ENCODE peak calls at places on chromosomes 3 and 15, in seven cellular contexts. One of them, this sample, is unnamed.

GRCh38 chr3:126661532-126661931 is 6.6 kb upstream of the TXNRD3 start:
- DNase-seq in fibroblast of the conjunctiva: no peak
- DNase-seq in HCT116: no peak
- DNase-seq in epithelial cell of esophagus: peak; percentile 15
- DNase-seq in activated T-helper 1 cell treated with Interleukin-2 at 50 U/mL for 16 hours: no peak
- DNase-seq in GM12892: no peak
- DNase-seq in GM20000: no peak
- DNase-seq in this sample: no peak

GRCh38 chr3:128801779-128802369 is 75.9 kb downstream of the RAB7A start:
- DNase-seq in fibroblast of the conjunctiva: no peak
- DNase-seq in activated T-helper 1 cell treated with Interleukin-2 at 50 U/mL for 16 hours: no peak
- DNase-seq in GM20000: no peak
- DNase-seq in epithelial cell of esophagus: no peak
- DNase-seq in HCT116: no peak
- DNase-seq in GM12892: no peak
- DNase-seq in this sample: no peak

GRCh38 chr3:14145236-14145635 is 20.4 kb downstream of the TMEM43 start:
- DNase-seq in GM20000: no peak
- DNase-seq in GM12892: no peak
- DNase-seq in fibroblast of the conjunctiva: no peak
- DNase-seq in HCT116: no peak
- DNase-seq in epithelial cell of esophagus: no peak
- DNase-seq in activated T-helper 1 cell treated with Interleukin-2 at 50 U/mL for 16 hours: no peak
- DNase-seq in this sample: no peak

GRCh38 chr3:86797946-86798345 is 193.0 kb downstream of the VGLL3 start:
- DNase-seq in HCT116: no peak
- DNase-seq in fibroblast of the conjunctiva: no peak
- DNase-seq in epithelial cell of esophagus: peak; percentile 83
- DNase-seq in GM20000: no peak
- DNase-seq in activated T-helper 1 cell treated with Interleukin-2 at 50 U/mL for 16 hours: no peak
- DNase-seq in GM12892: no peak
- DNase-seq in this sample: no peak

GRCh38 chr3:129602730-129603560 is 3.5 kb downstream of the PLXND1 start:
- DNase-seq in activated T-helper 1 cell treated with Interleukin-2 at 50 U/mL for 16 hours: no peak
- DNase-seq in GM20000: no peak
- DNase-seq in HCT116: no peak
- DNase-seq in GM12892: no peak
- DNase-seq in fibroblast of the conjunctiva: peak; percentile 73
- DNase-seq in epithelial cell of esophagus: no peak
- DNase-seq in this sample: peak; percentile 87

GRCh38 chr15:85545185-85545584 is 164.8 kb downstream of the AKAP13 start:
- DNase-seq in fibroblast of the conjunctiva: no peak
- DNase-seq in epithelial cell of esophagus: no peak
- DNase-seq in HCT116: no peak
- DNase-seq in GM12892: no peak
- DNase-seq in GM20000: no peak
- DNase-seq in activated T-helper 1 cell treated with Interleukin-2 at 50 U/mL for 16 hours: no peak
- DNase-seq in this sample: peak; percentile 19

GRCh38 chr15:72182673-72183072 is 14.9 kb downstream of the GRAMD2A start:
- DNase-seq in activated T-helper 1 cell treated with Interleukin-2 at 50 U/mL for 16 hours: no peak
- DNase-seq in GM12892: no peak
- DNase-seq in HCT116: no peak
- DNase-seq in epithelial cell of esophagus: peak; percentile 65
- DNase-seq in GM20000: no peak
- DNase-seq in fibroblast of the conjunctiva: peak; percentile 80
- DNase-seq in this sample: no peak

GRCh38 chr15:88647362-88648105 is 8.7 kb downstream of the ISG20 start:
- DNase-seq in epithelial cell of esophagus: no peak
- DNase-seq in HCT116: no peak
- DNase-seq in activated T-helper 1 cell treated with Interleukin-2 at 50 U/mL for 16 hours: no peak
- DNase-seq in GM12892: no peak
- DNase-seq in fibroblast of the conjunctiva: no peak
- DNase-seq in GM20000: no peak
- DNase-seq in this sample: no peak

GRCh38 chr15:66078196-66078928 is 175.2 kb downstream of the MEGF11 start:
- DNase-seq in fibroblast of the conjunctiva: no peak
- DNase-seq in epithelial cell of esophagus: no peak
- DNase-seq in activated T-helper 1 cell treated with Interleukin-2 at 50 U/mL for 16 hours: no peak
- DNase-seq in GM20000: no peak
- DNase-seq in HCT116: no peak
- DNase-seq in GM12892: no peak
- DNase-seq in this sample: no peak

GRCh38 chr3:123880998-123881561 is 3.1 kb downstream of the MYLK start:
- DNase-seq in HCT116: peak; percentile 15
- DNase-seq in activated T-helper 1 cell treated with Interleukin-2 at 50 U/mL for 16 hours: no peak
- DNase-seq in GM20000: no peak
- DNase-seq in epithelial cell of esophagus: peak; percentile 42
- DNase-seq in fibroblast of the conjunctiva: no peak
- DNase-seq in GM12892: no peak
- DNase-seq in this sample: peak; percentile 25

GRCh38 chr15:58951388-58952060 is 18.0 kb upstream of the SLTM start:
- DNase-seq in GM12892: no peak
- DNase-seq in epithelial cell of esophagus: peak; percentile 89
- DNase-seq in fibroblast of the conjunctiva: peak; percentile 80
- DNase-seq in HCT116: peak; percentile 24
- DNase-seq in GM20000: no peak
- DNase-seq in activated T-helper 1 cell treated with Interleukin-2 at 50 U/mL for 16 hours: no peak
- DNase-seq in this sample: peak; percentile 66

GRCh38 chr3:174329321-174329720 is 529.8 kb upstream of the NAALADL2 start:
- DNase-seq in GM20000: no peak
- DNase-seq in HCT116: no peak
- DNase-seq in epithelial cell of esophagus: no peak
- DNase-seq in fibroblast of the conjunctiva: peak; percentile 70
- DNase-seq in activated T-helper 1 cell treated with Interleukin-2 at 50 U/mL for 16 hours: no peak
- DNase-seq in GM12892: no peak
- DNase-seq in this sample: peak; percentile 37

GRCh38 chr3:150073031-150073430 is 102.3 kb upstream of the PFN2 start:
- DNase-seq in HCT116: no peak
- DNase-seq in fibroblast of the conjunctiva: no peak
- DNase-seq in activated T-helper 1 cell treated with Interleukin-2 at 50 U/mL for 16 hours: no peak
- DNase-seq in epithelial cell of esophagus: no peak
- DNase-seq in GM20000: no peak
- DNase-seq in GM12892: no peak
- DNase-seq in this sample: no peak

GRCh38 chr15:99507732-99508571 is 57.8 kb upstream of the MEF2A start:
- DNase-seq in epithelial cell of esophagus: no peak
- DNase-seq in GM20000: peak; percentile 38
- DNase-seq in fibroblast of the conjunctiva: no peak
- DNase-seq in HCT116: no peak
- DNase-seq in activated T-helper 1 cell treated with Interleukin-2 at 50 U/mL for 16 hours: no peak
- DNase-seq in GM12892: no peak
- DNase-seq in this sample: no peak

GRCh38 chr15:93830221-93830765 is 401.1 kb upstream of the MCTP2 start:
- DNase-seq in fibroblast of the conjunctiva: no peak
- DNase-seq in HCT116: no peak
- DNase-seq in activated T-helper 1 cell treated with Interleukin-2 at 50 U/mL for 16 hours: no peak
- DNase-seq in epithelial cell of esophagus: peak; percentile 76
- DNase-seq in GM20000: no peak
- DNase-seq in GM12892: no peak
- DNase-seq in this sample: no peak

GRCh38 chr3:64552160-64552559 is 135.6 kb downstream of the ADAMTS9 start:
- DNase-seq in HCT116: no peak
- DNase-seq in activated T-helper 1 cell treated with Interleukin-2 at 50 U/mL for 16 hours: no peak
- DNase-seq in epithelial cell of esophagus: no peak
- DNase-seq in GM20000: no peak
- DNase-seq in GM12892: no peak
- DNase-seq in fibroblast of the conjunctiva: no peak
- DNase-seq in this sample: no peak

GRCh38 chr3:35042210-35042960 is 596.9 kb upstream of the ARPP21 start:
- DNase-seq in epithelial cell of esophagus: no peak
- DNase-seq in activated T-helper 1 cell treated with Interleukin-2 at 50 U/mL for 16 hours: no peak
- DNase-seq in GM20000: no peak
- DNase-seq in GM12892: no peak
- DNase-seq in fibroblast of the conjunctiva: no peak
- DNase-seq in HCT116: no peak
- DNase-seq in this sample: no peak

GRCh38 chr3:126152931-126153694 is 27.3 kb downstream of the ALDH1L1 start:
- DNase-seq in fibroblast of the conjunctiva: no peak
- DNase-seq in HCT116: no peak
- DNase-seq in activated T-helper 1 cell treated with Interleukin-2 at 50 U/mL for 16 hours: no peak
- DNase-seq in GM20000: no peak
- DNase-seq in epithelial cell of esophagus: no peak
- DNase-seq in GM12892: no peak
- DNase-seq in this sample: no peak

GRCh38 chr15:91886878-91887277 is 33.4 kb downstream of the SLCO3A1 start:
- DNase-seq in epithelial cell of esophagus: no peak
- DNase-seq in activated T-helper 1 cell treated with Interleukin-2 at 50 U/mL for 16 hours: no peak
- DNase-seq in GM12892: no peak
- DNase-seq in fibroblast of the conjunctiva: no peak
- DNase-seq in GM20000: no peak
- DNase-seq in HCT116: no peak
- DNase-seq in this sample: no peak

GRCh38 chr3:4067893-4068292 is 235.3 kb upstream of the SETMAR start:
- DNase-seq in activated T-helper 1 cell treated with Interleukin-2 at 50 U/mL for 16 hours: no peak
- DNase-seq in epithelial cell of esophagus: no peak
- DNase-seq in fibroblast of the conjunctiva: no peak
- DNase-seq in GM20000: no peak
- DNase-seq in HCT116: no peak
- DNase-seq in GM12892: no peak
- DNase-seq in this sample: no peak

GRCh38 chr3:183094711-183095110 is 4.6 kb downstream of the MCCC1 start:
- DNase-seq in activated T-helper 1 cell treated with Interleukin-2 at 50 U/mL for 16 hours: no peak
- DNase-seq in GM20000: no peak
- DNase-seq in HCT116: no peak
- DNase-seq in fibroblast of the conjunctiva: no peak
- DNase-seq in GM12892: no peak
- DNase-seq in epithelial cell of esophagus: peak; percentile 81
- DNase-seq in this sample: no peak

GRCh38 chr15:40420793-40421192 is 15.2 kb downstream of the IVD start:
- DNase-seq in GM20000: no peak
- DNase-seq in epithelial cell of esophagus: peak; percentile 78
- DNase-seq in fibroblast of the conjunctiva: no peak
- DNase-seq in GM12892: no peak
- DNase-seq in activated T-helper 1 cell treated with Interleukin-2 at 50 U/mL for 16 hours: no peak
- DNase-seq in HCT116: peak; percentile 29
- DNase-seq in this sample: no peak

GRCh38 chr15:75948761-75949296 is 45.2 kb downstream of the FBXO22 start:
- DNase-seq in HCT116: no peak
- DNase-seq in activated T-helper 1 cell treated with Interleukin-2 at 50 U/mL for 16 hours: no peak
- DNase-seq in fibroblast of the conjunctiva: no peak
- DNase-seq in GM12892: no peak
- DNase-seq in epithelial cell of esophagus: no peak
- DNase-seq in GM20000: no peak
- DNase-seq in this sample: no peak

GRCh38 chr3:32002536-32003368 is 21.2 kb downstream of the ZNF860 start:
- DNase-seq in activated T-helper 1 cell treated with Interleukin-2 at 50 U/mL for 16 hours: no peak
- DNase-seq in HCT116: no peak
- DNase-seq in GM12892: no peak
- DNase-seq in epithelial cell of esophagus: no peak
- DNase-seq in fibroblast of the conjunctiva: no peak
- DNase-seq in GM20000: no peak
- DNase-seq in this sample: peak; percentile 41

GRCh38 chr3:12280333-12280732 is 8.5 kb upstream of the PPARG start:
- DNase-seq in epithelial cell of esophagus: no peak
- DNase-seq in activated T-helper 1 cell treated with Interleukin-2 at 50 U/mL for 16 hours: no peak
- DNase-seq in GM12892: no peak
- DNase-seq in fibroblast of the conjunctiva: no peak
- DNase-seq in HCT116: no peak
- DNase-seq in GM20000: no peak
- DNase-seq in this sample: no peak

GRCh38 chr15:71195242-71195641 is 80.0 kb downstream of the THSD4 start:
- DNase-seq in HCT116: peak; percentile 13
- DNase-seq in activated T-helper 1 cell treated with Interleukin-2 at 50 U/mL for 16 hours: no peak
- DNase-seq in GM20000: no peak
- DNase-seq in fibroblast of the conjunctiva: no peak
- DNase-seq in GM12892: no peak
- DNase-seq in epithelial cell of esophagus: peak; percentile 37
- DNase-seq in this sample: no peak

GRCh38 chr15:92184679-92185230 is 208.9 kb upstream of the ST8SIA2 start:
- DNase-seq in HCT116: no peak
- DNase-seq in epithelial cell of esophagus: no peak
- DNase-seq in GM20000: no peak
- DNase-seq in activated T-helper 1 cell treated with Interleukin-2 at 50 U/mL for 16 hours: no peak
- DNase-seq in fibroblast of the conjunctiva: no peak
- DNase-seq in GM12892: no peak
- DNase-seq in this sample: no peak

GRCh38 chr3:126270145-126270811 is 86.9 kb downstream of the KLF15 start:
- DNase-seq in fibroblast of the conjunctiva: no peak
- DNase-seq in GM20000: no peak
- DNase-seq in GM12892: no peak
- DNase-seq in epithelial cell of esophagus: peak; percentile 24
- DNase-seq in activated T-helper 1 cell treated with Interleukin-2 at 50 U/mL for 16 hours: no peak
- DNase-seq in HCT116: no peak
- DNase-seq in this sample: no peak

GRCh38 chr15:49015896-49016295 is 30.4 kb downstream of the SECISBP2L start:
- DNase-seq in GM20000: no peak
- DNase-seq in GM12892: no peak
- DNase-seq in activated T-helper 1 cell treated with Interleukin-2 at 50 U/mL for 16 hours: no peak
- DNase-seq in HCT116: no peak
- DNase-seq in epithelial cell of esophagus: no peak
- DNase-seq in fibroblast of the conjunctiva: peak; percentile 13
- DNase-seq in this sample: no peak

GRCh38 chr3:16849795-16850194 is 35.0 kb upstream of the PLCL2 start:
- DNase-seq in epithelial cell of esophagus: peak; percentile 44
- DNase-seq in GM20000: no peak
- DNase-seq in activated T-helper 1 cell treated with Interleukin-2 at 50 U/mL for 16 hours: no peak
- DNase-seq in GM12892: no peak
- DNase-seq in fibroblast of the conjunctiva: peak; percentile 32
- DNase-seq in HCT116: no peak
- DNase-seq in this sample: no peak

GRCh38 chr3:76554717-76555116 is 485.2 kb upstream of the ROBO2 start:
- DNase-seq in GM20000: no peak
- DNase-seq in fibroblast of the conjunctiva: peak; percentile 53
- DNase-seq in activated T-helper 1 cell treated with Interleukin-2 at 50 U/mL for 16 hours: no peak
- DNase-seq in HCT116: no peak
- DNase-seq in GM12892: no peak
- DNase-seq in epithelial cell of esophagus: peak; percentile 1
- DNase-seq in this sample: peak; percentile 58

GRCh38 chr15:34436126-34436955 is 1.3 kb downstream of the GOLGA8A start:
- DNase-seq in activated T-helper 1 cell treated with Interleukin-2 at 50 U/mL for 16 hours: no peak
- DNase-seq in GM12892: no peak
- DNase-seq in GM20000: peak; percentile 14
- DNase-seq in HCT116: no peak
- DNase-seq in epithelial cell of esophagus: no peak
- DNase-seq in fibroblast of the conjunctiva: no peak
- DNase-seq in this sample: no peak

GRCh38 chr3:141076821-141077571 is 25.8 kb downstream of the SPSB4 start:
- DNase-seq in HCT116: no peak
- DNase-seq in activated T-helper 1 cell treated with Interleukin-2 at 50 U/mL for 16 hours: no peak
- DNase-seq in GM12892: no peak
- DNase-seq in GM20000: peak; percentile 39
- DNase-seq in fibroblast of the conjunctiva: no peak
- DNase-seq in epithelial cell of esophagus: no peak
- DNase-seq in this sample: no peak

GRCh38 chr3:14358426-14359211 is 43.8 kb upstream of the SLC6A6 start:
- DNase-seq in activated T-helper 1 cell treated with Interleukin-2 at 50 U/mL for 16 hours: no peak
- DNase-seq in fibroblast of the conjunctiva: peak; percentile 30
- DNase-seq in HCT116: no peak
- DNase-seq in GM20000: no peak
- DNase-seq in GM12892: no peak
- DNase-seq in epithelial cell of esophagus: peak; percentile 40
- DNase-seq in this sample: no peak

GRCh38 chr15:72389231-72389630 is 8.9 kb upstream of the TMEM202 start:
- DNase-seq in fibroblast of the conjunctiva: no peak
- DNase-seq in epithelial cell of esophagus: no peak
- DNase-seq in activated T-helper 1 cell treated with Interleukin-2 at 50 U/mL for 16 hours: no peak
- DNase-seq in GM12892: no peak
- DNase-seq in HCT116: no peak
- DNase-seq in GM20000: no peak
- DNase-seq in this sample: no peak

GRCh38 chr3:155252535-155252934 is 40.9 kb downstream of the STRIT1 start:
- DNase-seq in HCT116: no peak
- DNase-seq in GM20000: no peak
- DNase-seq in fibroblast of the conjunctiva: no peak
- DNase-seq in epithelial cell of esophagus: peak; percentile 72
- DNase-seq in activated T-helper 1 cell treated with Interleukin-2 at 50 U/mL for 16 hours: no peak
- DNase-seq in GM12892: no peak
- DNase-seq in this sample: peak; percentile 78

GRCh38 chr3:123605789-123606234 is 21.0 kb upstream of the HACD2 start:
- DNase-seq in epithelial cell of esophagus: peak; percentile 74
- DNase-seq in fibroblast of the conjunctiva: no peak
- DNase-seq in HCT116: peak; percentile 75
- DNase-seq in GM12892: peak; percentile 19
- DNase-seq in GM20000: peak; percentile 42
- DNase-seq in activated T-helper 1 cell treated with Interleukin-2 at 50 U/mL for 16 hours: no peak
- DNase-seq in this sample: no peak

GRCh38 chr15:32838338-32838737 is 120.5 kb downstream of the GREM1 start:
- DNase-seq in fibroblast of the conjunctiva: no peak
- DNase-seq in epithelial cell of esophagus: no peak
- DNase-seq in activated T-helper 1 cell treated with Interleukin-2 at 50 U/mL for 16 hours: no peak
- DNase-seq in HCT116: no peak
- DNase-seq in GM12892: no peak
- DNase-seq in GM20000: no peak
- DNase-seq in this sample: no peak